ENCODE peak calls at places on chromosome 13, in seven cellular contexts. Y, K, N, I, M, S and G are unnamed samples.

GRCh38 chr13:84630486-84630885 is 748.2 kb upstream of the SLITRK1 start:
- DNase-seq in Y (no peak), K (no peak), N (no peak), I (no peak), M (no peak), S (no peak), G (no peak)

GRCh38 chr13:26011996-26012688 is 39.7 kb downstream of the SHISA2 start:
- DNase-seq in Y (no peak), K (no peak), N (no peak), I (peak; percentile 81), M (no peak), S (peak; percentile 54), G (no peak)

GRCh38 chr13:39016789-39017188 is 21.1 kb downstream of the PROSER1 start:
- DNase-seq in Y (peak; percentile 56), K (peak; percentile 26), N (no peak), I (no peak), M (no peak), S (peak; percentile 7), G (peak; percentile 15)

GRCh38 chr13:112812306-112813034 is 122.6 kb downstream of the ATP11A start:
- DNase-seq in Y (no peak), K (no peak), N (no peak), I (no peak), M (no peak), S (no peak), G (no peak)

GRCh38 chr13:97369269-97369893 is 64.6 kb upstream of the RAP2A start:
- DNase-seq in Y (peak; percentile 25), K (peak; percentile 45), N (no peak), I (no peak), M (peak; percentile 26), S (no peak), G (no peak)

GRCh38 chr13:75902166-75903104 is 266.3 kb downstream of the LMO7 start:
- DNase-seq in Y (no peak), K (no peak), N (no peak), I (no peak), M (no peak), S (no peak), G (no peak)

GRCh38 chr13:81726037-81726726 is 1385.3 kb upstream of the SPRY2 start:
- DNase-seq in Y (no peak), K (no peak), N (no peak), I (no peak), M (no peak), S (no peak), G (no peak)

GRCh38 chr13:38191016-38191415 is 158.6 kb upstream of the UFM1 start:
- DNase-seq in Y (no peak), K (no peak), N (no peak), I (no peak), M (no peak), S (no peak), G (no peak)

GRCh38 chr13:71865858-71866172 is 1.2 kb downstream of the DACH1 start:
- DNase-seq in Y (peak; percentile 15), K (no peak), N (no peak), I (no peak), M (no peak), S (no peak), G (no peak)

GRCh38 chr13:111901301-111901905 is 165.5 kb upstream of the SOX1 start:
- DNase-seq in Y (no peak), K (no peak), N (no peak), I (no peak), M (no peak), S (no peak), G (no peak)

GRCh38 chr13:57137631-57138030 is 3.1 kb upstream of the PRR20A start:
- DNase-seq in Y (no peak), K (no peak), N (no peak), I (no peak), M (no peak), S (no peak), G (no peak)

GRCh38 chr13:26855921-26856320 is 95.3 kb upstream of the GPR12 start:
- DNase-seq in Y (no peak), K (no peak), N (no peak), I (no peak), M (no peak), S (peak; percentile 24), G (no peak)

GRCh38 chr13:95185851-95186250 is 115.4 kb downstream of the ABCC4 start:
- DNase-seq in Y (no peak), K (no peak), N (no peak), I (peak; percentile 76), M (no peak), S (peak; percentile 3), G (no peak)

GRCh38 chr13:87999141-87999765 is 328.1 kb downstream of the SLITRK5 start:
- DNase-seq in Y (peak; percentile 36), K (peak; percentile 68), N (no peak), I (no peak), M (no peak), S (no peak), G (no peak)

GRCh38 chr13:94620286-94620896 is 18.7 kb downstream of the GPR180 start:
- DNase-seq in Y (peak; percentile 40), K (peak; percentile 24), N (no peak), I (no peak), M (peak; percentile 39), S (no peak), G (no peak)

GRCh38 chr13:51370116-51370515 is 30.6 kb downstream of the SERPINE3 start:
- DNase-seq in Y (peak; percentile 78), K (no peak), N (no peak), I (no peak), M (no peak), S (no peak), G (no peak)

GRCh38 chr13:30748717-30749116 is 13.4 kb downstream of the ALOX5AP start:
- DNase-seq in Y (no peak), K (no peak), N (no peak), I (no peak), M (no peak), S (no peak), G (no peak)

GRCh38 chr13:26679945-26680516 is 80.6 kb downstream of the GPR12 start:
- DNase-seq in Y (peak; percentile 76), K (no peak), N (no peak), I (no peak), M (no peak), S (no peak), G (no peak)

GRCh38 chr13:94967183-94968039 is 255.1 kb upstream of the SOX21 start:
- DNase-seq in Y (peak; percentile 10), K (no peak), N (no peak), I (no peak), M (no peak), S (no peak), G (no peak)

GRCh38 chr13:50757021-50757420 is 86.5 kb downstream of the DLEU7 start:
- DNase-seq in Y (peak; percentile 44), K (no peak), N (no peak), I (no peak), M (no peak), S (no peak), G (no peak)

GRCh38 chr13:30172593-30173300 is 134.6 kb downstream of the KATNAL1 start:
- DNase-seq in Y (no peak), K (no peak), N (no peak), I (no peak), M (no peak), S (no peak), G (no peak)

GRCh38 chr13:48571121-48571901 is 38.4 kb upstream of the RCBTB2 start:
- DNase-seq in Y (peak; percentile 88), K (no peak), N (peak; percentile 64), I (no peak), M (no peak), S (no peak), G (no peak)

GRCh38 chr13:59677966-59678814 is 485.5 kb downstream of the DIAPH3 start:
- DNase-seq in Y (peak; percentile 71), K (peak; percentile 55), N (peak; percentile 22), I (no peak), M (no peak), S (no peak), G (no peak)

GRCh38 chr13:49610176-49610575 is 18.1 kb upstream of the ARL11 start:
- DNase-seq in Y (no peak), K (no peak), N (no peak), I (no peak), M (no peak), S (no peak), G (no peak)

GRCh38 chr13:85093808-85094207 is 705.4 kb downstream of the SLITRK6 start:
- DNase-seq in Y (peak; percentile 5), K (no peak), N (no peak), I (no peak), M (no peak), S (no peak), G (no peak)

GRCh38 chr13:42525035-42525504 is 48.9 kb upstream of the TNFSF11 start:
- DNase-seq in Y (peak; percentile 87), K (peak; percentile 54), N (no peak), I (no peak), M (no peak), S (no peak), G (no peak)

GRCh38 chr13:110507678-110508381 is 53.7 kb downstream of the RAB20 start:
- DNase-seq in Y (no peak), K (no peak), N (no peak), I (no peak), M (peak; percentile 37), S (no peak), G (no peak)

GRCh38 chr13:44232729-44233128 is 140.9 kb upstream of the SERP2 start:
- DNase-seq in Y (no peak), K (no peak), N (no peak), I (no peak), M (no peak), S (no peak), G (no peak)

GRCh38 chr13:73849292-73849691 is 284.9 kb downstream of the KLF12 start:
- DNase-seq in Y (peak; percentile 66), K (peak; percentile 25), N (no peak), I (no peak), M (no peak), S (no peak), G (no peak)